ENCODE peak calls at places on chromosomes 6 and 20, in eight cellular contexts. P is foreskin fibroblast, N is fibroblast of mammary gland, B is left ventricle myocardium inferior, S is upper lobe of right lung, I is breast epithelium, A is cardiac fibroblast, Y is astrocyte of the cerebellum. U is an unnamed sample.
A peak's percentile ranks its signal among the peaks of the same experiment; 100 is the strongest.

GRCh38 chr6:84309336-84309735 is 81.9 kb upstream of the CEP162 start:
- DNase-seq in N (peak; percentile 15), Y (no peak), B (no peak), S (no peak), P (no peak), I (no peak), A (no peak), U (no peak)

GRCh38 chr6:131129657-131130545 is 5.4 kb upstream of the AKAP7 start:
- DNase-seq in Y (no peak), P (peak; percentile 16), S (no peak), A (peak; percentile 19), B (no peak), N (peak; percentile 18), I (no peak), U (no peak)

GRCh38 chr6:5497896-5498578 is 236.7 kb downstream of the FARS2 start:
- DNase-seq in N (peak; percentile 89), S (no peak), Y (peak; percentile 33), B (no peak), P (peak; percentile 85), A (peak; percentile 87), I (no peak), U (peak; percentile 86)

GRCh38 chr20:58712116-58712822 is 19.7 kb downstream of the NPEPL1 start:
- DNase-seq in B (no peak), A (no peak), P (no peak), N (no peak), Y (no peak), I (peak; percentile 9), S (no peak), U (no peak)

GRCh38 chr6:69664551-69664950 is 132.3 kb downstream of the LMBRD1 start:
- DNase-seq in Y (no peak), P (no peak), N (no peak), B (no peak), S (no peak), I (no peak), A (no peak), U (no peak)

GRCh38 chr20:19322061-19322985 is 109.9 kb downstream of the SLC24A3 start:
- DNase-seq in A (no peak), I (no peak), P (no peak), N (no peak), S (no peak), Y (no peak), B (no peak), U (no peak)

GRCh38 chr20:48153523-48153922 is 368.2 kb upstream of the SULF2 start:
- DNase-seq in N (no peak), P (no peak), I (no peak), S (no peak), Y (no peak), B (no peak), A (no peak), U (no peak)

GRCh38 chr20:60718743-60719142 is 533.3 kb upstream of the CDH4 start:
- DNase-seq in I (no peak), A (no peak), B (no peak), S (no peak), N (no peak), Y (no peak), P (no peak), U (no peak)

GRCh38 chr20:38973546-38974120 is 11.5 kb downstream of the DHX35 start:
- DNase-seq in S (no peak), P (peak; percentile 40), N (peak; percentile 59), B (no peak), Y (peak; percentile 33), A (peak; percentile 54), I (no peak), U (no peak)

GRCh38 chr6:145963216-145964068 is 716 bp downstream of the SHPRH start:
- DNase-seq in Y (no peak), A (peak; percentile 46), B (peak; percentile 38), N (peak; percentile 42), S (peak; percentile 78), I (peak; percentile 35), P (peak; percentile 36), U (no peak)

DNA sequence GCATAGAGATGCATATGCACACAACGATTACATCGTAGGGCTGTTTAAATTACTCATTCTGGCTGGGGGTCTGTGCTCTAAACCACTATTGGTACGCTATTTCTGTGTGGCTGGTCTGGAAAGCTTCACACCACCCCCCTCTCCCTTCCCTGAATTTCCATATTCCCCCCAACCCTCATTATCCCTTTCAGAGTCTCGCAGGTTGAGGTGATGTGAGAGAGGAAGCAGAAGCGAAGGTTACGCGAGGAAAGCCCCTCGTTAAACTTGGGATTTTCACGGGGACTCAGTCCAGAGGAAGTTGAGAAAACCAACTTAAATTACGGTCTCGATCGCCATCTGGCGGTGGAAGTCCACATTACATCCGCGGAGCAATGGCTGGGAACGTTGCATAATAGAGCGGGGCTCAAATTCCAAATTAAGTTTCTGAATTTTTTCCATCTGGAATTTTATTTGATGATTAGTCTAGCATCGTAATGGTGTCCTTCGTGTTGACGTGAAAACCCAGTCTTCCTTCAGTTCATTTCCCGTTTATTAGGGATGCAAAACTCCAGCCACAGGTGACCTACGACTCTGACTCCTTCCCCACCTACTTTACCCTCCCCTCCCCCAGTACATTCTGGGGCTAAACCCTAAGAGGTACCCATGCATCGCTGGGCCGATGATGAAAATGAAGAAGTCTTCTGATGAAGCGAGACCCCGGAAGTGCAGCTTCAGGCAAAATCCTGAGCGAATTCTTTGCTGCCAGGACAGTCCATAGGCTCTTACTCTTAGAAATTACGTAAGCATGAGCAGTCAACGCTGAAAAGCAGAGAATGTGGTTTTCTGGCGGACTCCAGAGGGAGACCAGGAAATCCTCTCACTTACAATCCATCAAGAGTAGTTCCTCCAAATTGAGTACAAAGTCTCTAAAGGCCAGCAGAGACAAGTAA is 19.7 kb downstream of the HLA-DOB start:
- DNase-seq in B (peak; percentile 72), S (peak; percentile 83), N (peak; percentile 57), P (peak; percentile 36), I (peak; percentile 61), Y (peak; percentile 45), A (peak; percentile 71), U (no peak)
- H3K4me3 ChIP-seq in B (peak overlapping the region; percentile 36), S (peak overlapping the region; percentile 17), N (no peak overlapping the region), P (peak overlapping the region; percentile 19), I (peak overlapping the region; percentile 33), Y (peak overlapping the region; percentile 8), A (peak overlapping the region; percentile 27), U (peak overlapping the region; percentile 49)

GRCh38 chr6:127403636-127404035 is 55.6 kb downstream of the KIAA0408 start:
- DNase-seq in P (no peak), Y (no peak), A (no peak), S (no peak), I (no peak), B (no peak), N (no peak), U (no peak)
- TF ChIP-seq CTCF in P (no peak), Y (no peak), A (no peak), S (no peak), I (no peak), B (no peak), N (no peak), U (no peak)

GRCh38 chr20:33569290-33570094 is 79.6 kb downstream of the CBFA2T2 start:
- DNase-seq in N (no peak), I (no peak), B (no peak), A (no peak), Y (no peak), P (no peak), S (no peak), U (no peak)

GRCh38 chr20:33568378-33569289 is 78.7 kb downstream of the CBFA2T2 start:
- DNase-seq in A (peak; percentile 5), P (no peak), I (no peak), Y (no peak), N (no peak), B (peak; percentile 44), S (no peak), U (no peak)

GRCh38 chr20:33566781-33567603 is 77.1 kb downstream of the CBFA2T2 start:
- DNase-seq in Y (no peak), B (no peak), I (no peak), N (no peak), P (no peak), S (no peak), A (no peak), U (no peak)

GRCh38 chr20:33570743-33571142 is 80.8 kb downstream of the CBFA2T2 start:
- DNase-seq in I (no peak), Y (no peak), B (no peak), P (no peak), N (no peak), A (no peak), S (no peak), U (no peak)

DNA sequence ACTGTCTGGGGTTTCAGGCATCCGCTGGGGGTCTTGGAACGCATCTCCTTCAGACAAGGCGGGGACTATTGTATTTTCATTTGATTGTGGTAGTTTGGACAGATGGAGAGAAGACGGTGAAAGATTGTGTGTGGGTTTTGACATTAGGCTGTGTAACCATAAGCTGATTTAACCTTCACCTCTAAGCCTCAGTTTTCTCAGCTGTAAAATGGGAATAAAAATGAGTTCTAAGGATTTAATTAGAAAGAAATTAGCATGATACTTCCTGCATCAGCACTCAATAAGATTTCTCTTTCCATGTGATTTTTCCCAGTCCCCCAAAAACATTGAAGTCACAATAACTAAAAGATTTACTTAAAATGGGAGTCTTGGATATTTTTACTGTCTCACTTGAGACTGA is 78.1 kb downstream of the CBFA2T2 start:
- DNase-seq in N (no peak), A (no peak), P (no peak), B (no peak), S (no peak), Y (no peak), I (no peak), U (no peak)
- H3K4me3 ChIP-seq in N (no peak overlapping the region), A (no peak overlapping the region), P (no peak overlapping the region), B (no peak overlapping the region), S (no peak overlapping the region), Y (no peak overlapping the region), I (no peak overlapping the region), U (no peak overlapping the region)

GRCh38 chr20:62885808-62886708 is 24.4 kb upstream of the TCFL5 start:
- DNase-seq in N (no peak), S (no peak), B (no peak), I (no peak), A (no peak), Y (no peak), P (no peak), U (no peak)

GRCh38 chr20:62887860-62888239 is 26.2 kb upstream of the TCFL5 start:
- DNase-seq in S (no peak), I (no peak), Y (no peak), B (no peak), P (no peak), A (peak; percentile 24), N (no peak), U (no peak)

GRCh38 chr20:62886709-62887058 is 25.1 kb upstream of the TCFL5 start:
- DNase-seq in Y (no peak), B (no peak), S (no peak), I (no peak), P (no peak), A (no peak), N (no peak), U (no peak)

GRCh38 chr20:62888406-62888805 is 26.8 kb upstream of the TCFL5 start:
- DNase-seq in I (no peak), N (no peak), S (no peak), P (no peak), A (no peak), Y (no peak), B (no peak), U (no peak)

DNA sequence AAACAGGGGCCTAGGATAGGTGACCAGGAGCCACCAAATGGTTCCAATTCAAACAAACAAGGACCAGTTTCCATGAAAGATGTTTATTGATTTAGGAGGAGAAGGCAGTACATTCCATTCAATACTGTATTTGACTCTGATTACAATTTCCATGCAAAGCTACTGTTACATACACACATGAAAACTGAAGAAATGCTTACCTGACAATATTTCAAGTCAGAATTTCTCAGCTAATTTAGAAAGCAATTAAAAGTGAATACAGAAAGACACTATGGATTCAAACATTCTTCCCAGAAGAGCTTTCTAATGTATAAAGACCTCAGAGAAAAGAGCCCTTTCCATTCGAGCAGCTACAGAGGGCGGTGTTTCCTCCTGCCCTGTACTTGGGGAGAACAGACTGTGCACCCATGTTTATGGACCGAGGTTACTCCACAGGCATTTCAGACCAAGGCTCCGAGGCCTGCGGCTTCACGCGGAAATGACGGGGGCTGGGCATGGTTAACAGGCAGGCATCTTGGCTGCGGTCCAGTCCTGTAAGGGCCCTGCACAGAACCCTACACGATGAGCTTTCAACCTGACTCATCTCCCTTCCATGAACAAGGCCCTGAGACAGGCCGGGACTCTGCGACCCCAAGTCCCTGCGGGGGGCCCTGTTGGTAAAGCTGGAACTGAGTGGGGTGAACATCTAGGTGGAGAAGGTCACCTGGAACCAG is 25.7 kb upstream of the TCFL5 start:
- DNase-seq in N (peak; percentile 77), Y (peak; percentile 83), I (no peak), S (no peak), P (peak; percentile 89), B (peak; percentile 66), A (peak; percentile 90), U (peak; percentile 33)
- TF ChIP-seq CTCF in N (no peak), Y (peak; percentile 28), I (no peak), S (no peak), P (no peak), B (no peak), A (peak; percentile 4), U (no peak)